ENCODE peak calls at places on chromosomes 6 and 20, in eight cellular contexts. U is sigmoid colon, H is fibroblast of lung, Q is colonic mucosa, V is tibial nerve, Y is lower lobe of right lung, F is upper lobe of right lung, E is ovary. P is an unnamed sample.
A peak's percentile ranks its signal among the peaks of the same experiment; 100 is the strongest.

GRCh38 chr6:161434921-161435411 is 161.1 kb upstream of the AGPAT4 start:
- DNase-seq in H (peak; percentile 95), Q (no peak), Y (no peak), F (no peak), U (no peak), E (no peak), V (no peak), P (no peak)

GRCh38 chr20:36147707-36148106 is 6.8 kb upstream of the EPB41L1 start:
- DNase-seq in Y (no peak), U (peak; percentile 72), V (no peak), F (no peak), E (no peak), H (peak; percentile 80), Q (no peak), P (no peak)

GRCh38 chr20:57834306-57834863 is 124.6 kb upstream of the PMEPA1 start:
- DNase-seq in Q (no peak), F (no peak), E (no peak), U (no peak), V (no peak), Y (no peak), H (no peak), P (no peak)

GRCh38 chr6:38973178-38974057 is 75.2 kb upstream of the GLP1R start:
- DNase-seq in Q (no peak), H (peak; percentile 78), U (no peak), Y (no peak), E (no peak), V (no peak), F (no peak), P (no peak)

GRCh38 chr6:36968266-36968977 is 13.9 kb downstream of the PI16 start:
- DNase-seq in V (peak; percentile 69), Y (peak; percentile 51), E (peak; percentile 75), F (no peak), H (peak; percentile 46), Q (peak; percentile 45), U (peak; percentile 62), P (no peak)

GRCh38 chr20:31485450-31486339 is 10.6 kb downstream of the REM1 start:
- DNase-seq in Q (peak; percentile 58), E (peak; percentile 84), V (peak; percentile 36), U (peak; percentile 90), Y (peak; percentile 51), H (peak; percentile 36), F (peak; percentile 69), P (peak; percentile 86)

GRCh38 chr6:158955265-158955664 is 44.7 kb downstream of the RSPH3 start:
- DNase-seq in H (no peak), E (no peak), F (no peak), V (no peak), Y (no peak), U (no peak), Q (no peak), P (no peak)

GRCh38 chr6:125421853-125422252 is 120.1 kb upstream of the HDDC2 start:
- DNase-seq in F (no peak), E (peak; percentile 33), U (no peak), V (no peak), H (no peak), Q (no peak), Y (no peak), P (peak; percentile 74)

GRCh38 chr6:86535141-86535540 is 402.2 kb upstream of the HTR1E start:
- DNase-seq in U (no peak), F (no peak), Q (no peak), E (no peak), H (no peak), V (no peak), Y (no peak), P (no peak)

GRCh38 chr6:41935685-41936072 is 5.9 kb downstream of the CCND3 start:
- DNase-seq in E (no peak), V (no peak), Q (no peak), Y (no peak), U (no peak), H (no peak), F (no peak), P (no peak)

GRCh38 chr20:46945465-46945864 is 50.8 kb downstream of the EYA2 start:
- DNase-seq in E (no peak), U (peak; percentile 46), Y (no peak), H (no peak), V (peak; percentile 50), F (no peak), Q (no peak), P (no peak)

GRCh38 chr6:69936674-69937363 is 70.5 kb downstream of the COL19A1 start:
- DNase-seq in E (no peak), Q (no peak), U (no peak), Y (no peak), V (no peak), H (peak; percentile 36), F (no peak), P (no peak)

GRCh38 chr20:56870271-56870670 is 241.2 kb downstream of the TFAP2C start:
- DNase-seq in F (no peak), E (no peak), Y (no peak), V (no peak), U (no peak), Q (no peak), H (no peak), P (no peak)

GRCh38 chr20:36086767-36087166 is 67.8 kb upstream of the EPB41L1 start:
- DNase-seq in F (peak; percentile 44), V (no peak), H (no peak), E (no peak), Y (no peak), Q (no peak), U (no peak), P (peak; percentile 3)

GRCh38 chr20:20360464-20360863 is 7.4 kb upstream of the INSM1 start:
- DNase-seq in Q (peak; percentile 65), H (peak; percentile 71), V (no peak), F (no peak), E (no peak), Y (no peak), U (no peak), P (no peak)

GRCh38 chr6:85347787-85348186 is 102.1 kb upstream of the NT5E start:
- DNase-seq in E (no peak), F (no peak), H (no peak), Q (no peak), U (no peak), V (no peak), Y (no peak), P (no peak)

GRCh38 chr20:2822073-2822472 is 5.9 kb downstream of the TMEM239 start:
- DNase-seq in H (no peak), E (peak; percentile 49), Y (no peak), Q (no peak), U (no peak), F (no peak), V (no peak), P (no peak)

GRCh38 chr6:142702501-142703460 is 242.2 kb downstream of the HIVEP2 start:
- DNase-seq in Y (peak; percentile 60), V (no peak), H (no peak), F (peak; percentile 70), E (no peak), Q (peak; percentile 27), U (peak; percentile 69), P (no peak)

GRCh38 chr6:139743629-139744028 is 369.2 kb upstream of the CITED2 start:
- DNase-seq in Y (no peak), F (no peak), E (no peak), Q (no peak), H (peak; percentile 81), U (no peak), V (no peak), P (no peak)

GRCh38 chr6:74458536-74458935 is 747.3 kb downstream of the COL12A1 start:
- DNase-seq in F (no peak), H (no peak), Q (no peak), E (no peak), U (no peak), Y (no peak), V (no peak), P (no peak)

DNA sequence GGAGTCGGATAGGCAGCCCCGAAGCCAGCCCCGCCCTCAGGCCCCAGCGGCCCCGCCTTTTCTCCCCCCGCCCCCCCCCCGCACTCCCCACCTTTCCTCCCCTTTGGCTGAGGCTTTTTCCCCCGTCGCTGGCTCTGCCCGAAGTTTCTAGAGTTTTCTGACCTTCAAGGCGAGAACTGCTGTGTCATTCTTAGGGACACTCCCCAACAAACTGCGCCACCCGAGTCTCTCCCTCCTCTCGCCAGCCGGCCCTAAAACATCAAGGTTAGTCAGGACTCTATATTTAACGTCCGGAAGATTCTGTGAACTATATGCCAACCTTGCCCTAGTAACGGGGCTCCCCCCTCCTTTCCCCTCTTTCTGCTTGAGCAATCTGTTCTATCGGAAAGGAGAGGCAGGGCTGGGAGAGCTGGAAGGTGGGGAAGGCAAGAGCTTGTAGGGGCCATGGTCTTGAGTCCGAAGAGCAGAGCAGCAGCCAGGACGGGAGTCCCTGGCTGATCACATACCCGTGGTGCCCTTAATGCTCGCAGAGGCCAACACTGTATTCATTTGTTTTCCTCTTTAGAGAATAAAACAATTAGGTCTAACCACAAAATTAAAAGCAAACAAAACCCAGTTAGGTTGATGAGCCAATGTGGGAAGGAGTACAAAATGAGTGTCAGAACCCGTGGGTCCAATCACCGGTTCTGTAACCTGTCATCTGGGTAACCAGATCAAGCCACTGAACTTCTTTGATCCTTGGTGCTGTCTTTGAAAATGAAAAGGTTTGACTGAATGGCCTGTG is 5.3 kb upstream of the HSPA1B start:
- DNase-seq in V (peak; percentile 77), U (peak; percentile 97), Q (peak; percentile 93), E (peak; percentile 85), H (peak; percentile 92), Y (peak; percentile 86), F (peak; percentile 85), P (peak; percentile 91)
- H3K4me1 ChIP-seq in V (no peaks in the 10 kb centered on the region), U (peaks cover 70% of the 10 kb centered on the region), Q (peaks cover 7% of the 10 kb centered on the region), E (peaks cover 3% of the 10 kb centered on the region), H (peaks cover 9% of the 10 kb centered on the region), Y (peaks cover 73% of the 10 kb centered on the region), F (peaks cover 73% of the 10 kb centered on the region), P (no peaks in the 10 kb centered on the region)

DNA sequence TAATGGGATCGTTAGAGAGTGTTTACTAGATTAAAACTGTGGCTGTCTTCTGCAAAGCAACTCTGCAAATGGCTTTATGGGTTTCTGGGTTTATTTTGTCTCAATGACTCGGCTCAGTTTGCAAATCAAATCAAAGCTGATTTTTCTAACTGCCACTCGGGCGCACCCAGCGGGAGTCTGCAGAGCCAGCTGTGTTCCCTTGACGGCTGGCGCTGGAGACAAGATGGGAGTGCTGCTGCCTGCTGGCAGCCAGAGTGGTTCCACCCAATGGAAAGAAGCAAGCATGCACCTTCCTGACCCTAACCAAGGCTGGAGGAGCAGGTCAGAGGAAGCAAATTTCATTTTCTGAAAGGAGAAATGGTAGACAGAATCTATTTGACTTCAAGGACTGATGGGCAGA is 659.0 kb upstream of the CHD6 start:
- DNase-seq in V (no peak), U (no peak), Y (no peak), H (no peak), E (no peak), Q (no peak), F (no peak), P (no peak)
- H3K9me3 ChIP-seq in V (no peaks in the 10 kb centered on the region), U (no peaks in the 10 kb centered on the region), Y (no peaks in the 10 kb centered on the region), H (no peaks in the 10 kb centered on the region), E (no peaks in the 10 kb centered on the region), Q (no peaks in the 10 kb centered on the region), F (no peaks in the 10 kb centered on the region), P (no peaks in the 10 kb centered on the region)

GRCh38 chr6:104087765-104088164 is 772.0 kb downstream of the HACE1 start:
- DNase-seq in H (no peak), Q (no peak), Y (no peak), V (no peak), E (no peak), U (no peak), F (no peak), P (no peak)
- H3K27ac ChIP-seq in H (no peak overlapping the region), Q (no peak overlapping the region), Y (no peak overlapping the region), V (no peak overlapping the region), E (no peak overlapping the region), U (no peak overlapping the region), F (no peak overlapping the region), P (no peak overlapping the region)

DNA sequence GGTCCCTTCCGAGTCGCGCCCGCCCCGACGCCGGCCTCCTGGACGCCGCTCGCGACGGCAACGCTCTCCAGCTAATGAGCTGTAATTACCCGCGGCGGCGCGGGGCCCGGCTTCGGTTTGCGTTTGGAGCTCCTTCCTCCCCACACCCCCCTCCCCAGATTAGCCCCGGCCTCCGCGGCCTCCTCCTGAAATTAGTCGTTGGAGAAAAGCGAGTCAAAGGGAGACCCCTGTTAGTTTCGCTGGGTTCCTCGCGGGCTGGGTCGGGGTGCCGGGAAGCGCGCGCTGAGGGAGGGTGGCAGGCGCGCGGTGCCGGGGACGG is 4.7 kb downstream of the FOXC1 start:
- DNase-seq in E (no peak), Q (no peak), Y (no peak), H (no peak), U (no peak), V (no peak), F (no peak), P (peak; percentile 82)
- H3K4me1 ChIP-seq in E (peaks cover 7% of the 10 kb centered on the region), Q (peaks cover 10% of the 10 kb centered on the region), Y (peaks cover 18% of the 10 kb centered on the region), H (no peaks in the 10 kb centered on the region), U (peaks cover 26% of the 10 kb centered on the region), V (no peaks in the 10 kb centered on the region), F (peaks cover 7% of the 10 kb centered on the region), P (no peaks in the 10 kb centered on the region)

P was measured in aorta.